ENCODE peak calls at places on chromosome 15, in seven cellular contexts. One of them, this sample, is unnamed.
A peak's percentile ranks its signal among the peaks of the same experiment; 100 is the strongest.

GRCh38 chr15:84570164-84570692 is 30.6 kb upstream of the ZSCAN2 start:
- DNase-seq in stomach: peak; percentile 61
- DNase-seq in A549: peak; percentile 44
- DNase-seq in K562: peak; percentile 65
- DNase-seq in ovary: peak; percentile 60
- DNase-seq in HepG2: no peak
- DNase-seq in suprapubic skin: peak; percentile 80
- DNase-seq in this sample: peak; percentile 76

GRCh38 chr15:60004846-60005351 is 788 bp downstream of the FOXB1 start:
- DNase-seq in stomach: no peak
- DNase-seq in A549: no peak
- DNase-seq in K562: no peak
- DNase-seq in ovary: no peak
- DNase-seq in HepG2: no peak
- DNase-seq in suprapubic skin: no peak
- DNase-seq in this sample: no peak

GRCh38 chr15:76433798-76434400 is 97.3 kb downstream of the ISL2 start:
- DNase-seq in stomach: no peak
- DNase-seq in A549: no peak
- DNase-seq in K562: no peak
- DNase-seq in ovary: no peak
- DNase-seq in HepG2: no peak
- DNase-seq in suprapubic skin: no peak
- DNase-seq in this sample: no peak

GRCh38 chr15:83287541-83288027 is 3.1 kb upstream of the BNC1 start:
- DNase-seq in stomach: no peak
- DNase-seq in A549: peak; percentile 54
- DNase-seq in K562: no peak
- DNase-seq in ovary: no peak
- DNase-seq in HepG2: no peak
- DNase-seq in suprapubic skin: no peak
- DNase-seq in this sample: no peak

GRCh38 chr15:99762288-99762687 is 29.1 kb upstream of the LYSMD4 start:
- DNase-seq in stomach: no peak
- DNase-seq in A549: no peak
- DNase-seq in K562: no peak
- DNase-seq in ovary: no peak
- DNase-seq in HepG2: no peak
- DNase-seq in suprapubic skin: no peak
- DNase-seq in this sample: no peak

GRCh38 chr15:42324308-42324707 is 35.0 kb upstream of the CAPN3 start:
- DNase-seq in stomach: no peak
- DNase-seq in A549: no peak
- DNase-seq in K562: no peak
- DNase-seq in ovary: no peak
- DNase-seq in HepG2: no peak
- DNase-seq in suprapubic skin: no peak
- DNase-seq in this sample: no peak

GRCh38 chr15:73781038-73781925 is 28.1 kb upstream of the INSYN1 start:
- DNase-seq in stomach: no peak
- DNase-seq in A549: peak; percentile 21
- DNase-seq in K562: peak; percentile 60
- DNase-seq in ovary: no peak
- DNase-seq in HepG2: no peak
- DNase-seq in suprapubic skin: no peak
- DNase-seq in this sample: no peak

GRCh38 chr15:38540516-38540915 is 24.1 kb downstream of the RASGRP1 start:
- DNase-seq in stomach: no peak
- DNase-seq in A549: no peak
- DNase-seq in K562: no peak
- DNase-seq in ovary: no peak
- DNase-seq in HepG2: no peak
- DNase-seq in suprapubic skin: no peak
- DNase-seq in this sample: no peak

GRCh38 chr15:25339431-25339830 is 99.4 kb downstream of the UBE3A start:
- DNase-seq in stomach: no peak
- DNase-seq in A549: no peak
- DNase-seq in K562: no peak
- DNase-seq in ovary: no peak
- DNase-seq in HepG2: no peak
- DNase-seq in suprapubic skin: no peak
- DNase-seq in this sample: no peak

GRCh38 chr15:99000001-99000590 is 7.5 kb downstream of the PGPEP1L start:
- DNase-seq in stomach: no peak
- DNase-seq in A549: no peak
- DNase-seq in K562: no peak
- DNase-seq in ovary: no peak
- DNase-seq in HepG2: no peak
- DNase-seq in suprapubic skin: no peak
- DNase-seq in this sample: no peak

GRCh38 chr15:45871121-45871855 is 236.5 kb downstream of the SQOR start:
- DNase-seq in stomach: no peak
- DNase-seq in A549: no peak
- DNase-seq in K562: no peak
- DNase-seq in ovary: no peak
- DNase-seq in HepG2: no peak
- DNase-seq in suprapubic skin: no peak
- DNase-seq in this sample: peak; percentile 31

GRCh38 chr15:55552461-55552860 is 35.7 kb downstream of the PYGO1 start:
- DNase-seq in stomach: no peak
- DNase-seq in A549: no peak
- DNase-seq in K562: no peak
- DNase-seq in ovary: no peak
- DNase-seq in HepG2: no peak
- DNase-seq in suprapubic skin: no peak
- DNase-seq in this sample: no peak

GRCh38 chr15:60751985-60752952 is 273.3 kb upstream of the ICE2 start:
- DNase-seq in stomach: peak; percentile 35
- DNase-seq in A549: no peak
- DNase-seq in K562: no peak
- DNase-seq in ovary: peak; percentile 78
- DNase-seq in HepG2: peak; percentile 96
- DNase-seq in suprapubic skin: no peak
- DNase-seq in this sample: peak; percentile 29

GRCh38 chr15:95300958-95301357 is 1029.5 kb upstream of the NR2F2 start:
- DNase-seq in stomach: no peak
- DNase-seq in A549: no peak
- DNase-seq in K562: no peak
- DNase-seq in ovary: no peak
- DNase-seq in HepG2: no peak
- DNase-seq in suprapubic skin: no peak
- DNase-seq in this sample: no peak

GRCh38 chr15:60326824-60327654 is 70.7 kb downstream of the ANXA2 start:
- DNase-seq in stomach: no peak
- DNase-seq in A549: no peak
- DNase-seq in K562: peak; percentile 55
- DNase-seq in ovary: no peak
- DNase-seq in HepG2: peak; percentile 50
- DNase-seq in suprapubic skin: no peak
- DNase-seq in this sample: no peak

GRCh38 chr15:72155635-72156616 is 37.7 kb downstream of the SENP8 start:
- DNase-seq in stomach: peak; percentile 91
- DNase-seq in A549: peak; percentile 96
- DNase-seq in K562: peak; percentile 72
- DNase-seq in ovary: peak; percentile 89
- DNase-seq in HepG2: peak; percentile 68
- DNase-seq in suprapubic skin: peak; percentile 87
- DNase-seq in this sample: peak; percentile 93

GRCh38 chr15:69704229-69704628 is 251.6 kb downstream of the RPLP1 start:
- DNase-seq in stomach: no peak
- DNase-seq in A549: no peak
- DNase-seq in K562: no peak
- DNase-seq in ovary: no peak
- DNase-seq in HepG2: no peak
- DNase-seq in suprapubic skin: no peak
- DNase-seq in this sample: no peak

GRCh38 chr15:73388256-73388781 is 19.6 kb upstream of the HCN4 start:
- DNase-seq in stomach: no peak
- DNase-seq in A549: peak; percentile 72
- DNase-seq in K562: no peak
- DNase-seq in ovary: no peak
- DNase-seq in HepG2: peak; percentile 26
- DNase-seq in suprapubic skin: peak; percentile 17
- DNase-seq in this sample: no peak

GRCh38 chr15:45186771-45187577 is 792 bp downstream of the SHF start:
- DNase-seq in stomach: no peak
- DNase-seq in A549: no peak
- DNase-seq in K562: no peak
- DNase-seq in ovary: no peak
- DNase-seq in HepG2: peak; percentile 28
- DNase-seq in suprapubic skin: peak; percentile 64
- DNase-seq in this sample: no peak

GRCh38 chr15:82312611-82313349 is 36.5 kb downstream of the GOLGA6L10 start:
- DNase-seq in stomach: peak; percentile 13
- DNase-seq in A549: no peak
- DNase-seq in K562: no peak
- DNase-seq in ovary: no peak
- DNase-seq in HepG2: no peak
- DNase-seq in suprapubic skin: peak; percentile 24
- DNase-seq in this sample: no peak

GRCh38 chr15:82177291-82178010 is 85.1 kb downstream of the EFL1 start:
- DNase-seq in stomach: no peak
- DNase-seq in A549: no peak
- DNase-seq in K562: no peak
- DNase-seq in ovary: no peak
- DNase-seq in HepG2: no peak
- DNase-seq in suprapubic skin: no peak
- DNase-seq in this sample: no peak

GRCh38 chr15:94234300-94234699 is 2.9 kb downstream of the MCTP2 start:
- DNase-seq in stomach: no peak
- DNase-seq in A549: no peak
- DNase-seq in K562: no peak
- DNase-seq in ovary: no peak
- DNase-seq in HepG2: no peak
- DNase-seq in suprapubic skin: no peak
- DNase-seq in this sample: no peak

GRCh38 chr15:37880009-37880834 is 54.2 kb upstream of the TMCO5A start:
- DNase-seq in stomach: no peak
- DNase-seq in A549: peak; percentile 0
- DNase-seq in K562: peak; percentile 16
- DNase-seq in ovary: no peak
- DNase-seq in HepG2: peak; percentile 7
- DNase-seq in suprapubic skin: no peak
- DNase-seq in this sample: no peak

GRCh38 chr15:85692873-85693272 is 101.9 kb downstream of the KLHL25 start:
- DNase-seq in stomach: peak; percentile 35
- DNase-seq in A549: no peak
- DNase-seq in K562: no peak
- DNase-seq in ovary: no peak
- DNase-seq in HepG2: no peak
- DNase-seq in suprapubic skin: no peak
- DNase-seq in this sample: peak; percentile 51

GRCh38 chr15:85691350-85692240 is 103.1 kb downstream of the KLHL25 start:
- DNase-seq in stomach: peak; percentile 35
- DNase-seq in A549: no peak
- DNase-seq in K562: no peak
- DNase-seq in ovary: no peak
- DNase-seq in HepG2: no peak
- DNase-seq in suprapubic skin: no peak
- DNase-seq in this sample: peak; percentile 63

GRCh38 chr15:85689729-85690128 is 105.0 kb downstream of the KLHL25 start:
- DNase-seq in stomach: peak; percentile 54
- DNase-seq in A549: no peak
- DNase-seq in K562: no peak
- DNase-seq in ovary: no peak
- DNase-seq in HepG2: no peak
- DNase-seq in suprapubic skin: no peak
- DNase-seq in this sample: peak; percentile 56

GRCh38 chr15:85688703-85689102 is 106.0 kb downstream of the KLHL25 start:
- DNase-seq in stomach: no peak
- DNase-seq in A549: no peak
- DNase-seq in K562: no peak
- DNase-seq in ovary: no peak
- DNase-seq in HepG2: no peak
- DNase-seq in suprapubic skin: no peak
- DNase-seq in this sample: no peak

GRCh38 chr15:85690546-85691226 is 104.0 kb downstream of the KLHL25 start:
- DNase-seq in stomach: no peak
- DNase-seq in A549: no peak
- DNase-seq in K562: no peak
- DNase-seq in ovary: no peak
- DNase-seq in HepG2: no peak
- DNase-seq in suprapubic skin: no peak
- DNase-seq in this sample: no peak
- TF ChIP-seq EP300 in stomach: no peak
- TF ChIP-seq EP300 in A549: no peak
- TF ChIP-seq EP300 in K562: no peak
- TF ChIP-seq EP300 in ovary: no peak
- TF ChIP-seq EP300 in HepG2: no peak
- TF ChIP-seq EP300 in suprapubic skin: no peak
- TF ChIP-seq EP300 in this sample: no peak

GRCh38 chr15:28098766-28099554 is at the start of gene OCA2:
- DNase-seq in stomach: peak; percentile 61
- DNase-seq in A549: peak; percentile 40
- DNase-seq in K562: peak; percentile 98
- DNase-seq in ovary: no peak
- DNase-seq in HepG2: peak; percentile 51
- DNase-seq in suprapubic skin: no peak
- DNase-seq in this sample: peak; percentile 43
- H3K27ac ChIP-seq in stomach: no peak within 1 kb of the TSS
- H3K27ac ChIP-seq in A549: peak within 1 kb of the TSS; percentile 46
- H3K27ac ChIP-seq in K562: peak within 1 kb of the TSS; percentile 10
- H3K27ac ChIP-seq in ovary: no peak within 1 kb of the TSS
- H3K27ac ChIP-seq in HepG2: no peak within 1 kb of the TSS
- H3K27ac ChIP-seq in suprapubic skin: no peak within 1 kb of the TSS
- H3K27ac ChIP-seq in this sample: no peak within 1 kb of the TSS

DNA sequence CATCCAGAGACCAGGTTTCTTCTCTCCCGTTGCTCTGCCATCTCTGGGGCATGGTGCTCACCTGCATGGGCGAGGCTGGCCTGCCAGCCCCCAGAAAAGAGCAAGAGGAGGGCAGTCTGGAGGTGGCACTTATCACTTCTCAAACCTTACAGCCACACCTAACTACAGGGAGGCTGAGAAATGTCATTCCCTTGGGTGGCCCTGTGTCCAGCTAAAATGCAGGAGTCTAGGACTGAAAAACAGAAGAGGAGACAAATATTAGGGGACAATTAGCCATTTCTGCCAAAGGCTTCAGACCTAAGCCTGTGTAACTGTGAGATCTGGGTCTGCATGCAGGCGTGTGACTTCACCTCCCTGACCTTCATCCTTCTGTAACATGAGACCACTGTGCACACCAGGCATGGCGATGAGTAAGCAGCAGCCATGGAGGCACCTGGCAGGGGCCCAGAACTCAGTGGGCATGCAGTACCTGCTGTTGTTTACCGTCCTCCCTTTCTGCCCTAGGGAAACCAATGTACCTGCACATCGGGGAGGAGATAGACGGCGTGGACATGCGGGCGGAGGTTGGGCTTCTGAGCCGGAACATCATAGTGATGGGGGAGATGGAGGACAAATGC is 83.4 kb downstream of the MESD start:
- DNase-seq in stomach: no peak
- DNase-seq in A549: no peak
- DNase-seq in K562: no peak
- DNase-seq in ovary: no peak
- DNase-seq in HepG2: peak; percentile 44
- DNase-seq in suprapubic skin: no peak
- DNase-seq in this sample: no peak
- TF ChIP-seq EP300 in stomach: no peak
- TF ChIP-seq EP300 in A549: no peak
- TF ChIP-seq EP300 in K562: no peak
- TF ChIP-seq EP300 in ovary: no peak
- TF ChIP-seq EP300 in HepG2: no peak
- TF ChIP-seq EP300 in suprapubic skin: no peak
- TF ChIP-seq EP300 in this sample: no peak

GRCh38 chr15:33083232-33084006 is 111.1 kb downstream of the FMN1 start:
- DNase-seq in stomach: no peak
- DNase-seq in A549: no peak
- DNase-seq in K562: no peak
- DNase-seq in ovary: no peak
- DNase-seq in HepG2: no peak
- DNase-seq in suprapubic skin: no peak
- DNase-seq in this sample: no peak
- H3K27ac ChIP-seq in stomach: no peak overlapping the region
- H3K27ac ChIP-seq in A549: no peak overlapping the region
- H3K27ac ChIP-seq in K562: no peak overlapping the region
- H3K27ac ChIP-seq in ovary: no peak overlapping the region
- H3K27ac ChIP-seq in HepG2: no peak overlapping the region
- H3K27ac ChIP-seq in suprapubic skin: no peak overlapping the region
- H3K27ac ChIP-seq in this sample: no peak overlapping the region